ENCODE peak calls at places on chromosomes 16 and 17, in five cellular contexts. D is cardiac muscle cell, G is A673, Q is BE2C, C is IMR-90. N is an unnamed sample.

GRCh38 chr17:42603318-42603717 is 5.9 kb downstream of the RETREG3 start:
- DNase-seq in D (no peak), G (no peak), Q (no peak), C (no peak), N (no peak)

GRCh38 chr17:17076066-17076465 is 33.8 kb downstream of the MPRIP start:
- DNase-seq in D (no peak), G (no peak), Q (no peak), C (no peak), N (no peak)

GRCh38 chr16:23160082-23160481 is 10.8 kb upstream of the USP31 start:
- DNase-seq in D (no peak), G (no peak), Q (no peak), C (no peak), N (no peak)

GRCh38 chr17:82839617-82840292 is at the start of gene ZNF750:
- DNase-seq in D (no peak), G (no peak), Q (no peak), C (no peak), N (peak; percentile 70)

GRCh38 chr17:41308251-41308917 is 725 bp downstream of the KRTAP16-1 start:
- DNase-seq in D (no peak), G (no peak), Q (no peak), C (no peak), N (peak; percentile 10)

GRCh38 chr17:42120161-42121065 is 754 bp downstream of the KAT2A start:
- DNase-seq in D (peak; percentile 21), G (no peak), Q (peak; percentile 56), C (no peak), N (no peak)

GRCh38 chr16:50202926-50203624 is 50.0 kb downstream of the TENT4B start:
- DNase-seq in D (peak; percentile 94), G (peak; percentile 84), Q (no peak), C (peak; percentile 93), N (peak; percentile 87)

GRCh38 chr17:4483012-4483840 is 15.5 kb upstream of the SPNS2 start:
- DNase-seq in D (no peak), G (no peak), Q (no peak), C (no peak), N (peak; percentile 87)

GRCh38 chr16:14955546-14956231 is 18.4 kb downstream of the NPIPA1 start:
- DNase-seq in D (no peak), G (no peak), Q (no peak), C (no peak), N (no peak)

GRCh38 chr17:77456271-77456950 is 315.6 kb downstream of the SEC14L1 start:
- DNase-seq in D (no peak), G (no peak), Q (no peak), C (no peak), N (no peak)

GRCh38 chr16:17397499-17397891 is 73.3 kb downstream of the XYLT1 start:
- DNase-seq in D (peak; percentile 66), G (no peak), Q (peak; percentile 61), C (peak; percentile 83), N (peak; percentile 2)

GRCh38 chr17:18186271-18186982 is 2.8 kb downstream of the ALKBH5 start:
- DNase-seq in D (peak; percentile 80), G (no peak), Q (no peak), C (peak; percentile 47), N (no peak)

DNA sequence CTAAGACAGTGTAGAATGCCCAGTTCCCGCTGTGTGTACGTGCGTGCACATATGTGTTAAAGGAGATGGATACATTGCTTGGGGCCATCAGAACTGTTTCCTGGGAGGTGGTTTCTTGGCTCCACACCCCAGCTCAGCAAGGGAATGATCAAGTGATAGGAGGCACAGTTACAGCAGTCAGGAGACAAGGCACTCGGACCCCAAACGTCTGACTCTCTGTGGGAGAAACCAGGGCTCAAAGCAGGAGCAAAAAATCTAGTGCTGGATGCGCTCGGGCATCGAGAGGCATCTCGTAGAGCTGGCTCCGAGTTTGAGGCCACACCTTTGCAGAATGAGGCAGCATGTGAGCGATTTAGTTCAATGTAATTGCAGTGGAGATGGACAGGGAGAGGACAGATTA is 71.9 kb downstream of the RBBP6 start:
- DNase-seq in D (no peak), G (no peak), Q (no peak), C (no peak), N (no peak)
- H3K27me3 ChIP-seq in D (peaks cover 29% of the 10 kb centered on the region), G (no peaks in the 10 kb centered on the region), Q (peaks cover 14% of the 10 kb centered on the region), C (peaks cover 26% of the 10 kb centered on the region), N (peaks cover 11% of the 10 kb centered on the region)

GRCh38 chr16:79600636-79601091 is at the start of gene MAF:
- DNase-seq in D (peak; percentile 79), G (peak; percentile 79), Q (no peak), C (peak; percentile 24), N (peak; percentile 90)
- H3K4me3 ChIP-seq in D (peak within 1 kb of the TSS; percentile 42), G (peak within 1 kb of the TSS; percentile 37), Q (no peak within 1 kb of the TSS), C (peak within 1 kb of the TSS; percentile 25), N (peak within 1 kb of the TSS; percentile 54)

DNA sequence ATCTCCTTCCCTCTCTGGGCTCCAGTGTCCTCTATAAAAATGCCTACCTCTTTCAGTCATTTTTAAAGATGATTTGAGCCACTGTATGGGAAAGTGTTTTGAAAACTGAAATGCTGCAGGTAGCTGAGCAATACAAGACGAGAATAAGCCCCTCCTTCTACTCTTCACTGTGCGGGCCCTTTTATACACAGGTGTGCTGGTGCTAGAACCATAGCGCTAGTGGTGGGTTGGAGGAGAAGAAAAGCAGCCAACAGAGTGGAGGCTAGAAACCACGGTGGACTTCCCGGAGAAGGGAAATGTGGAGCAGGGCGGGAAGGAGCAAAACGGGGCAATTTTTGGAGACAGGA is 58.2 kb upstream of the DLX4 start:
- DNase-seq in D (no peak), G (no peak), Q (no peak), C (no peak), N (no peak)
- H3K27me3 ChIP-seq in D (peaks cover 65% of the 10 kb centered on the region), G (peaks cover 38% of the 10 kb centered on the region), Q (peaks cover 13% of the 10 kb centered on the region), C (peaks cover 96% of the 10 kb centered on the region), N (peaks cover 16% of the 10 kb centered on the region)

GRCh38 chr16:58046936-58047335 is 21.4 kb downstream of the MMP15 start:
- DNase-seq in D (no peak), G (no peak), Q (no peak), C (no peak), N (no peak)

GRCh38 chr16:58047557-58048348 is 22.2 kb downstream of the MMP15 start:
- DNase-seq in D (no peak), G (no peak), Q (no peak), C (no peak), N (no peak)

GRCh38 chr16:58048914-58049696 is 23.6 kb downstream of the MMP15 start:
- DNase-seq in D (no peak), G (no peak), Q (no peak), C (no peak), N (no peak)

GRCh38 chr16:58049697-58050185 is 24.2 kb downstream of the MMP15 start:
- DNase-seq in D (no peak), G (no peak), Q (no peak), C (no peak), N (no peak)

DNA sequence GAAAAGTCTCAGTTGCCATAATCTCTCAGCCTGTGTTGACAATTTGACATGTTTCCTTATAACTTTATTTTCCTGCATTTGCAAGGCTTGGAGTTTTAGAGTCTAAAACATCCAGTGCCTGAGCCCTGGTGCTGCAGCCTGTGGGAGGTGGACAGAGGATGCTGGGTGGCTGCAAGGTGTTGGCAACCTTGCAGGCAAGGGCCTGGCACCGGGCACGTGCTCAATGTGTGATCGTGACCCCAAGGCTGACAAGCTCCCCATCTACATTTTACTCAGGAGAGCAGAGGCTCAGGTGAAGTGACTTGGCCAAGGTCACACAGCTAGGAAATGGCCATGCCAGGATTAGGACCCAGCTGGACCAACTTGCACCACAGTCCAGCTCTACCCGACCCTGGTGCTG is 22.9 kb downstream of the MMP15 start:
- DNase-seq in D (no peak), G (no peak), Q (no peak), C (no peak), N (no peak)
- H3K4me3 ChIP-seq in D (no peak overlapping the region), G (no peak overlapping the region), Q (no peak overlapping the region), C (no peak overlapping the region), N (no peak overlapping the region)

N was measured in bronchial epithelial cell.